ENCODE peak calls at places on chromosomes 7 and 10, in ten cellular contexts. P is uterus; C is HepG2; W is PC-9; Y is A549; V is tibial artery; Q is endodermal cell; D is IMR-90; T is SK-N-SH; R is CD8-positive, alpha-beta T cell. J is an unnamed sample.
A peak's percentile ranks its signal among the peaks of the same experiment; 100 is the strongest.

GRCh38 chr10:97587183-97587582 is 2.3 kb upstream of the C10orf62 start:
- DNase-seq in D (no peak), W (no peak), Y (no peak), T (no peak), R (no peak), C (no peak), Q (no peak), P (no peak), V (no peak), J (no peak)

GRCh38 chr10:90849956-90850749 is 7.7 kb downstream of the HTR7 start:
- DNase-seq in Q (no peak), V (no peak), C (no peak), R (no peak), W (no peak), T (no peak), D (peak; percentile 18), P (no peak), Y (no peak), J (no peak)

GRCh38 chr10:112235920-112236319 is 47.3 kb upstream of the TECTB start:
- DNase-seq in W (no peak), R (no peak), Y (no peak), C (no peak), D (peak; percentile 17), P (no peak), V (no peak), Q (no peak), T (no peak), J (no peak)

GRCh38 chr7:112296416-112296815 is 89.9 kb downstream of the ZNF277 start:
- DNase-seq in R (no peak), T (no peak), C (no peak), V (no peak), P (no peak), Q (no peak), W (no peak), Y (no peak), D (no peak), J (no peak)

GRCh38 chr7:55536619-55537457 is 35.5 kb downstream of the VOPP1 start:
- DNase-seq in D (no peak), C (no peak), W (no peak), Q (no peak), Y (no peak), P (no peak), V (no peak), T (no peak), R (no peak), J (no peak)

GRCh38 chr7:109351493-109351892 is 781.8 kb downstream of the DNAJB9 start:
- DNase-seq in C (no peak), W (no peak), T (no peak), P (no peak), D (no peak), Q (no peak), V (no peak), R (no peak), Y (no peak), J (no peak)

GRCh38 chr7:2680256-2680655 is 7.7 kb upstream of the AMZ1 start:
- DNase-seq in C (no peak), V (no peak), Y (no peak), D (no peak), Q (peak; percentile 51), R (no peak), W (no peak), T (no peak), P (no peak), J (no peak)

GRCh38 chr7:28032738-28033380 is 147.7 kb downstream of the JAZF1 start:
- DNase-seq in Q (peak; percentile 66), R (no peak), T (no peak), Y (no peak), D (no peak), W (no peak), C (no peak), V (no peak), P (no peak), J (no peak)

GRCh38 chr7:24381919-24382505 is 98.0 kb downstream of the NPY start:
- DNase-seq in W (peak; percentile 54), Q (no peak), D (no peak), R (no peak), V (no peak), C (peak; percentile 8), P (no peak), T (peak; percentile 74), Y (peak; percentile 37), J (no peak)

GRCh38 chr7:95989301-95989700 is 216.9 kb downstream of the DYNC1I1 start:
- DNase-seq in Y (no peak), T (no peak), Q (peak; percentile 50), C (no peak), D (no peak), V (no peak), P (no peak), W (no peak), R (no peak), J (no peak)

GRCh38 chr10:3172081-3172445 is 519 bp downstream of the PITRM1 start:
- DNase-seq in V (no peak), R (no peak), D (peak; percentile 78), W (peak; percentile 63), Q (no peak), P (no peak), T (peak; percentile 37), C (peak; percentile 9), Y (no peak), J (peak; percentile 24)

GRCh38 chr7:139936760-139937310 is 107.8 kb downstream of the TBXAS1 start:
- DNase-seq in Q (no peak), P (peak; percentile 22), D (peak; percentile 88), T (no peak), R (no peak), C (peak; percentile 62), Y (no peak), V (no peak), W (no peak), J (peak; percentile 62)

GRCh38 chr7:151601521-151602305 is 82.0 kb upstream of the RHEB start:
- DNase-seq in Y (no peak), W (no peak), D (no peak), Q (no peak), P (no peak), T (no peak), V (no peak), R (no peak), C (no peak), J (no peak)

DNA sequence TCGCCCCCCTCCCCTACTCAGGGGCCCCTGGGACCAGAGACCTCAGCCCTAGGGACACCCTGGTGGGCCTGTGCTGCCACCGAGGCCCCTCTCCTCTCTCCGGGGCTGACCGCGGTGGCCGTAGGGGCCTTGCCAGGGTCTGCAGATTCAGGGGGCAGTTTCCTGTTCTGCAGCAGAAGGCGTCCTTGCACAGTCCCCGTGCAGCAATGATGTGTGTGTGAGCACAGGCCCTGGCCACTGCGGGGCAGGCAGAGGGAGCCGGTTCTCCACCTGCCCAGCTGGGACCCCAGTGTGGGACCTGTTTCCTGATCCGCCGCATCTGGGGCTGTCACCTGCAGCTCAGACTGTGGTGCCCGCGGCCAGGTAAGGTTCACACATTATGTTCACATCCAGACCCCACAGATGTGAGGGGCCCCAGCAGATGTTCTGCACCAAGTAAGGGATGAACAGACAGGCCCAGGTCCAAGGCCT is 60.7 kb upstream of the DNAJB6 start:
- DNase-seq in W (no peak), T (peak; percentile 43), P (no peak), Y (no peak), C (no peak), R (no peak), V (no peak), Q (peak; percentile 65), D (no peak), J (no peak)
- H3K4me3 ChIP-seq in W (no peak overlapping the region), T (no peak overlapping the region), P (no peak overlapping the region), Y (no peak overlapping the region), C (no peak overlapping the region), R (no peak overlapping the region), V (no peak overlapping the region), Q (no peak overlapping the region), D (no peak overlapping the region), J (no peak overlapping the region)

GRCh38 chr10:553233-553632 is 136.2 kb downstream of the DIP2C start:
- DNase-seq in Q (no peak), Y (no peak), V (no peak), C (no peak), D (no peak), W (no peak), P (no peak), R (no peak), T (no peak), J (no peak)
- TF ChIP-seq CTCF in Q (no peak), Y (no peak), V (no peak), C (no peak), D (no peak), W (no peak), P (no peak), R (no peak), T (no peak), J (no peak)

DNA sequence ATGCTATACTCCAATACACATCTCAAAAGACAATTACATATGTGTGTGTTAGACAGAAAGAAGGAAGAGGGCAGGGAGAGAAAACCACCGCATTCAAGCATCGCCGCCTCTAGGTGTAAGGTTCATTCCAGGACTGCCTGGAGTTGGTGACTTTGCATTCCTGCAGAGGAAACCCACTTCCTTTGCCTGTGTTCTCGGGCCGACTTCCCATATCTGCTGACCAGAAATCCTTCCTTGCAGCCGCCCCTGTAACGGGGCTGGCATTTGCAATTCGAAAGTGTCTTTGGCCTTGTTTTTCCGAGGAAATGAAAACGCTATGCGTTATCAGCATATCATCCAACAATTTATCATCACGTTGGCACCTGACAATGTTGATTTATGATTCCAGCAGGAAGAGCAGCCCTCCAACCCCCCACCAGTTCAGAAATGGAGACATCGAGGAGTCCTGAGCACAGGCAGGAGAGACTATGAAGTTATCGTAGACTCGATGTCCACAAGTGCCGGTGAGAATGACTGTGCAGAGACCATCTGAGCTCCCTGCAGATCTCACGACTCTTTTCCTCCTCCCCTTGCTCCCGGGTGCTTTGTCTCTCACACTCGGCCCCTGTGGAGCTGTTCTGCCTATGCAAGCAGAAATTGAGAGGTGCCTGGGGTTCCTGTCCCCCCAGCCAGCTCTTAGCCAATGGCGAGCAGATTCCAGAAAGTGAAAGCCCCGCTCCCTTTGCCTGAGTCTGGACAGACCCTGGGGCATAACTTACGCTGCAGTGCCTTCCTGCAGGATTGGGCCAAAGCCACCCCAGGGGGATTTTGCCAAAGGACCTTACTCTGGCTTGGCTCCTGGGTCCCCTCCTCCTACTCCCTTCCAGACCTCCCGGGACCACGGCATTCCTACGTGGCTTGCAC is 68.9 kb upstream of the FOXK1 start:
- DNase-seq in D (peak; percentile 29), Q (peak; percentile 80), R (no peak), P (no peak), W (no peak), V (peak; percentile 30), T (peak; percentile 22), Y (no peak), C (no peak), J (no peak)
- H3K27ac ChIP-seq in D (peak overlapping the region; percentile 70), Q (no peak overlapping the region), R (no peak overlapping the region), P (peak overlapping the region; percentile 70), W (no peak overlapping the region), V (peak overlapping the region; percentile 53), T (no peak overlapping the region), Y (no peak overlapping the region), C (no peak overlapping the region), J (peak overlapping the region; percentile 75)

DNA sequence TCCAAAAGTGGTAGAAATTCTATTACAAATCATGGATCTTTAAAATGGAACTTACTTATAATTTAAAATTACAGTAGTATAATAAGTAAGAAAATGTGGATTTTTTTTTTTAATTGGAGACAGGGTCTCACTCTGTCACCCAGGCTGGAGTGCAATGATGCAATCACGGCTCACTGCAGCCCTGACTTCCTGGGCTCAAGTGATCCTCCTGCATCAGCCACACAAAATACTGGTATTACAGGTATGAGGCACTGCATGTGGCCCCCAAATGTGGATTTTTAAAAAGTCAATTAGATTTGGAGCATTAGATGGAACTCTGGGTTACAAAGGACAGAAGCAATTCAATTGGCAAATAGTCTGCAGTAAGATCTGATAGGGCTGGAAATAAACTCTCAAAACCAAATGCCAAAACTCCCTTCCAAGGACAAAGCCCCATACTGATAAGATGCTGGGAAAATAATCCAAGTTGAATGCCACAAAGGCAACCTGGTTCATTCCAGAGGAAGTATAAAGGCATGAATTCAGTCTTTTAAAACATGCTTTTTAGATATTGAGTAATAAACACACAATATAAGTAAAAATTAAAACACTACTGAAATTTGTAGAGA is 294.2 kb downstream of the ZNF248 start:
- DNase-seq in R (no peak), P (no peak), Q (no peak), D (no peak), C (no peak), W (no peak), V (no peak), Y (no peak), T (no peak), J (no peak)
- H3K4me3 ChIP-seq in R (no peak overlapping the region), P (no peak overlapping the region), Q (no peak overlapping the region), D (no peak overlapping the region), C (no peak overlapping the region), W (no peak overlapping the region), V (no peak overlapping the region), Y (no peak overlapping the region), T (no peak overlapping the region), J (no peak overlapping the region)

J was measured in AG04450.